ENCODE peak calls at places on chromosomes 5 and 9, in six cellular contexts. D is amygdala, S is HFFc6, N is endothelial cell, A is NCI-H1694 treated with DMSO at 0.1 percent for 48 hours, Q is posterior cingulate gyrus. O is an unnamed sample.

GRCh38 chr5:151151793-151152192 is 5.8 kb downstream of the ANXA6 start:
- DNase-seq in D (no peak), S (peak), N (no peak), A (no peak), Q (no peak), O (peak)

GRCh38 chr9:82526629-82527028 is 536.3 kb downstream of the RASEF start:
- DNase-seq in D (no peak), S (no peak), N (no peak), A (peak), Q (peak), O (no peak)

GRCh38 chr5:150140830-150141229 is 14.8 kb downstream of the PDGFRB start:
- DNase-seq in D (no peak), S (peak), N (no peak), A (no peak), Q (no peak), O (no peak)

GRCh38 chr9:128747233-128747632 is 23.3 kb upstream of the ZDHHC12 start:
- DNase-seq in D (no peak), S (no peak), N (no peak), A (no peak), Q (no peak), O (no peak)

GRCh38 chr5:111834926-111835599 is 78.1 kb upstream of the NREP start:
- DNase-seq in D (no peak), S (no peak), N (no peak), A (no peak), Q (no peak), O (peak)

GRCh38 chr9:35501941-35502340 is 12.0 kb downstream of the RUSC2 start:
- DNase-seq in D (no peak), S (no peak), N (no peak), A (no peak), Q (no peak), O (no peak)

GRCh38 chr5:123500476-123500875 is 11.5 kb upstream of the CSNK1G3 start:
- DNase-seq in D (no peak), S (no peak), N (no peak), A (no peak), Q (no peak), O (no peak)

GRCh38 chr5:14110680-14111079 is 32.5 kb upstream of the TRIO start:
- DNase-seq in D (no peak), S (peak), N (no peak), A (no peak), Q (no peak), O (peak)

GRCh38 chr5:169875091-169875727 is 105.1 kb downstream of the INSYN2B start:
- DNase-seq in D (no peak), S (peak), N (no peak), A (no peak), Q (no peak), O (peak)

GRCh38 chr5:83703059-83703458 is 17.6 kb downstream of the HAPLN1 start:
- DNase-seq in D (no peak), S (no peak), N (no peak), A (no peak), Q (no peak), O (no peak)

GRCh38 chr5:73299017-73299630 is 126.1 kb downstream of the TMEM174 start:
- DNase-seq in D (no peak), S (no peak), N (peak), A (no peak), Q (no peak), O (peak)

GRCh38 chr5:172106511-172107356 is 81.3 kb downstream of the STK10 start:
- DNase-seq in D (peak), S (peak), N (peak), A (peak), Q (peak), O (peak)

GRCh38 chr9:86341007-86341491 is 13.2 kb downstream of the TUT7 start:
- DNase-seq in D (no peak), S (peak), N (no peak), A (no peak), Q (no peak), O (no peak)

GRCh38 chr9:76987594-76988200 is 31.8 kb upstream of the FOXB2 start:
- DNase-seq in D (peak), S (peak), N (peak), A (no peak), Q (no peak), O (peak)

GRCh38 chr9:26995815-26996214 is 9.7 kb downstream of the LRRC19 start:
- DNase-seq in D (no peak), S (no peak), N (no peak), A (no peak), Q (no peak), O (no peak)

GRCh38 chr5:115262066-115262404 is 642 bp downstream of the PGGT1B start:
- DNase-seq in D (no peak), S (peak), N (no peak), A (peak), Q (no peak), O (peak)

GRCh38 chr5:14767942-14768837 is 103.4 kb downstream of the ANKH start:
- DNase-seq in D (no peak), S (no peak), N (no peak), A (no peak), Q (no peak), O (no peak)

GRCh38 chr5:370959-371810 is 49.7 kb downstream of the AHRR start:
- DNase-seq in D (no peak), S (no peak), N (no peak), A (no peak), Q (no peak), O (peak)

GRCh38 chr9:134671341-134672113 is 29.9 kb downstream of the COL5A1 start:
- DNase-seq in D (no peak), S (no peak), N (no peak), A (no peak), Q (no peak), O (no peak)

GRCh38 chr9:132875159-132875558 is 2.9 kb downstream of the AK8 start:
- DNase-seq in D (no peak), S (no peak), N (no peak), A (no peak), Q (peak), O (no peak)

GRCh38 chr5:75021229-75021628 is 31.1 kb downstream of the GCNT4 start:
- DNase-seq in D (no peak), S (no peak), N (no peak), A (no peak), Q (no peak), O (no peak)

GRCh38 chr5:10828241-10828640 is 67.2 kb upstream of the DAP start:
- DNase-seq in D (no peak), S (peak), N (no peak), A (no peak), Q (no peak), O (peak)

GRCh38 chr9:16132513-16132912 is 579.7 kb downstream of the CCDC171 start:
- DNase-seq in D (no peak), S (no peak), N (no peak), A (no peak), Q (no peak), O (no peak)

GRCh38 chr9:92384373-92384772 is 20.0 kb downstream of the OGN start:
- DNase-seq in D (no peak), S (peak), N (no peak), A (no peak), Q (no peak), O (peak)

GRCh38 chr5:68652507-68652906 is 437.0 kb downstream of the PIK3R1 start:
- DNase-seq in D (no peak), S (peak), N (no peak), A (no peak), Q (no peak), O (peak)

GRCh38 chr9:133141833-133142594 is 21.0 kb upstream of the RALGDS start:
- DNase-seq in D (no peak), S (no peak), N (no peak), A (no peak), Q (no peak), O (no peak)

O was measured in AG08395.